ENCODE peak calls at places on chromosome 2, in seven cellular contexts. J is uterus, R is breast epithelium, T is upper lobe of left lung, H is esophagus squamous epithelium, Z is erythroblast, C is right lobe of liver. W is an unnamed sample.

GRCh38 chr2:54687595-54688152 is 35.8 kb upstream of the EML6 start:
- DNase-seq in J (no peak), R (no peak), T (no peak), H (no peak), Z (no peak), C (no peak), W (no peak)

GRCh38 chr2:135175177-135175576 is 123.1 kb downstream of the RAB3GAP1 start:
- DNase-seq in J (no peak), R (no peak), T (no peak), H (no peak), Z (no peak), C (no peak), W (no peak)

GRCh38 chr2:175036582-175037018 is 31.4 kb upstream of the CHN1 start:
- DNase-seq in J (no peak), R (no peak), T (no peak), H (no peak), Z (peak), C (no peak), W (no peak)

GRCh38 chr2:172404824-172405223 is 22.6 kb upstream of the ITGA6 start:
- DNase-seq in J (no peak), R (no peak), T (no peak), H (no peak), Z (no peak), C (no peak), W (peak)

GRCh38 chr2:149399934-149400615 is 69.7 kb downstream of the LYPD6 start:
- DNase-seq in J (no peak), R (no peak), T (no peak), H (no peak), Z (no peak), C (no peak), W (no peak)

GRCh38 chr2:211157856-211158463 is 601.6 kb downstream of the CPS1 start:
- DNase-seq in J (peak), R (peak), T (peak), H (no peak), Z (peak), C (peak), W (peak)

GRCh38 chr2:181268174-181268867 is 188.9 kb upstream of the ITGA4 start:
- DNase-seq in J (no peak), R (no peak), T (no peak), H (no peak), Z (no peak), C (no peak), W (no peak)

GRCh38 chr2:95042472-95043271 is 17.2 kb downstream of the MAL start:
- DNase-seq in J (no peak), R (no peak), T (no peak), H (no peak), Z (no peak), C (no peak), W (no peak)

GRCh38 chr2:147660680-147661079 is 184.1 kb upstream of the ACVR2A start:
- DNase-seq in J (no peak), R (no peak), T (no peak), H (no peak), Z (no peak), C (no peak), W (no peak)

GRCh38 chr2:7061921-7062320 is 144.7 kb downstream of the RNF144A start:
- DNase-seq in J (no peak), R (no peak), T (no peak), H (no peak), Z (no peak), C (no peak), W (no peak)

GRCh38 chr2:177474904-177475474 is 82.4 kb downstream of the AGPS start:
- DNase-seq in J (no peak), R (no peak), T (no peak), H (no peak), Z (no peak), C (no peak), W (no peak)

GRCh38 chr2:128442053-128442751 is 123.5 kb upstream of the HS6ST1 start:
- DNase-seq in J (no peak), R (peak), T (peak), H (no peak), Z (peak), C (peak), W (no peak)

GRCh38 chr2:177212895-177213856 is 582 bp downstream of the HNRNPA3 start:
- DNase-seq in J (peak), R (peak), T (peak), H (peak), Z (peak), C (peak), W (peak)

GRCh38 chr2:190683802-190684201 is 34.9 kb downstream of the NAB1 start:
- DNase-seq in J (no peak), R (no peak), T (no peak), H (no peak), Z (no peak), C (no peak), W (no peak)

GRCh38 chr2:18731661-18732060 is 142.3 kb upstream of the NT5C1B start:
- DNase-seq in J (no peak), R (no peak), T (no peak), H (no peak), Z (no peak), C (no peak), W (no peak)

GRCh38 chr2:64881037-64881492 is 108.1 kb upstream of the SLC1A4 start:
- DNase-seq in J (no peak), R (no peak), T (no peak), H (no peak), Z (no peak), C (peak), W (no peak)

GRCh38 chr2:15363142-15363541 is 198.0 kb downstream of the NBAS start:
- DNase-seq in J (no peak), R (no peak), T (no peak), H (no peak), Z (no peak), C (no peak), W (peak)

GRCh38 chr2:138275881-138276280 is 225.7 kb upstream of the SPOPL start:
- DNase-seq in J (no peak), R (no peak), T (no peak), H (no peak), Z (no peak), C (no peak), W (no peak)

GRCh38 chr2:195395351-195395750 is 261.7 kb upstream of the SLC39A10 start:
- DNase-seq in J (no peak), R (no peak), T (no peak), H (no peak), Z (no peak), C (no peak), W (no peak)

GRCh38 chr2:191217580-191217979 is 27.6 kb upstream of the MYO1B start:
- DNase-seq in J (no peak), R (no peak), T (no peak), H (no peak), Z (no peak), C (no peak), W (no peak)

GRCh38 chr2:166239548-166239947 is 111.7 kb upstream of the SCN1A start:
- DNase-seq in J (no peak), R (no peak), T (no peak), H (no peak), Z (no peak), C (no peak), W (peak)

GRCh38 chr2:120299561-120299960 is 46.4 kb upstream of the INHBB start:
- DNase-seq in J (no peak), R (no peak), T (no peak), H (no peak), Z (no peak), C (no peak), W (no peak)

GRCh38 chr2:219433666-219434467 is 776 bp upstream of the SPEG start:
- DNase-seq in J (no peak), R (no peak), T (no peak), H (no peak), Z (peak), C (no peak), W (no peak)

GRCh38 chr2:119823734-119824334 is 64.1 kb downstream of the PTPN4 start:
- DNase-seq in J (no peak), R (no peak), T (no peak), H (no peak), Z (peak), C (no peak), W (no peak)

GRCh38 chr2:241130316-241130715 is 19.0 kb downstream of the PASK start:
- DNase-seq in J (no peak), R (no peak), T (no peak), H (no peak), Z (no peak), C (peak), W (no peak)

GRCh38 chr2:31401580-31401979 is 13.0 kb downstream of the XDH start:
- DNase-seq in J (no peak), R (no peak), T (no peak), H (no peak), Z (no peak), C (no peak), W (peak)

GRCh38 chr2:204491528-204491927 is 53.7 kb upstream of the PARD3B start:
- DNase-seq in J (no peak), R (no peak), T (no peak), H (no peak), Z (no peak), C (no peak), W (no peak)

GRCh38 chr2:189698020-189698887 is 23.8 kb downstream of the ANKAR start:
- DNase-seq in J (no peak), R (peak), T (peak), H (no peak), Z (peak), C (peak), W (no peak)

GRCh38 chr2:63788070-63788469 is 53.6 kb upstream of the UGP2 start:
- DNase-seq in J (no peak), R (no peak), T (no peak), H (no peak), Z (no peak), C (no peak), W (no peak)

GRCh38 chr2:231613655-231614558 is 21.2 kb downstream of the TEX44 start:
- DNase-seq in J (peak), R (peak), T (peak), H (peak), Z (peak), C (peak), W (peak)
- TF ChIP-seq POLR2A in J (peak), R (peak), T (peak), H (peak), Z (peak), C (peak), W (peak)

GRCh38 chr2:182728028-182728427 is 12.0 kb downstream of the DNAJC10 start:
- DNase-seq in J (no peak), R (no peak), T (no peak), H (no peak), Z (no peak), C (no peak), W (no peak)

GRCh38 chr2:182730486-182730885 is 14.4 kb downstream of the DNAJC10 start:
- DNase-seq in J (no peak), R (no peak), T (no peak), H (no peak), Z (no peak), C (no peak), W (no peak)

GRCh38 chr2:182729710-182730339 is 13.8 kb downstream of the DNAJC10 start:
- DNase-seq in J (no peak), R (no peak), T (no peak), H (no peak), Z (no peak), C (no peak), W (no peak)

GRCh38 chr2:182726473-182726872 is 10.4 kb downstream of the DNAJC10 start:
- DNase-seq in J (no peak), R (no peak), T (no peak), H (no peak), Z (no peak), C (no peak), W (no peak)
- TF ChIP-seq POLR2A in J (no peak), R (no peak), T (no peak), H (no peak), Z (no peak), C (no peak), W (no peak)

GRCh38 chr2:96319396-96319795 is 5.7 kb upstream of the ITPRIPL1 start:
- DNase-seq in J (no peak), R (no peak), T (no peak), H (no peak), Z (no peak), C (no peak), W (no peak)

GRCh38 chr2:96318723-96319122 is 6.4 kb upstream of the ITPRIPL1 start:
- DNase-seq in J (no peak), R (no peak), T (no peak), H (no peak), Z (no peak), C (no peak), W (no peak)

GRCh38 chr2:96323849-96324248 is 1.3 kb upstream of the ITPRIPL1 start:
- DNase-seq in J (no peak), R (no peak), T (no peak), H (no peak), Z (no peak), C (no peak), W (no peak)

GRCh38 chr2:96320326-96321229 is 4.5 kb upstream of the ITPRIPL1 start:
- DNase-seq in J (no peak), R (no peak), T (no peak), H (no peak), Z (no peak), C (no peak), W (no peak)

DNA sequence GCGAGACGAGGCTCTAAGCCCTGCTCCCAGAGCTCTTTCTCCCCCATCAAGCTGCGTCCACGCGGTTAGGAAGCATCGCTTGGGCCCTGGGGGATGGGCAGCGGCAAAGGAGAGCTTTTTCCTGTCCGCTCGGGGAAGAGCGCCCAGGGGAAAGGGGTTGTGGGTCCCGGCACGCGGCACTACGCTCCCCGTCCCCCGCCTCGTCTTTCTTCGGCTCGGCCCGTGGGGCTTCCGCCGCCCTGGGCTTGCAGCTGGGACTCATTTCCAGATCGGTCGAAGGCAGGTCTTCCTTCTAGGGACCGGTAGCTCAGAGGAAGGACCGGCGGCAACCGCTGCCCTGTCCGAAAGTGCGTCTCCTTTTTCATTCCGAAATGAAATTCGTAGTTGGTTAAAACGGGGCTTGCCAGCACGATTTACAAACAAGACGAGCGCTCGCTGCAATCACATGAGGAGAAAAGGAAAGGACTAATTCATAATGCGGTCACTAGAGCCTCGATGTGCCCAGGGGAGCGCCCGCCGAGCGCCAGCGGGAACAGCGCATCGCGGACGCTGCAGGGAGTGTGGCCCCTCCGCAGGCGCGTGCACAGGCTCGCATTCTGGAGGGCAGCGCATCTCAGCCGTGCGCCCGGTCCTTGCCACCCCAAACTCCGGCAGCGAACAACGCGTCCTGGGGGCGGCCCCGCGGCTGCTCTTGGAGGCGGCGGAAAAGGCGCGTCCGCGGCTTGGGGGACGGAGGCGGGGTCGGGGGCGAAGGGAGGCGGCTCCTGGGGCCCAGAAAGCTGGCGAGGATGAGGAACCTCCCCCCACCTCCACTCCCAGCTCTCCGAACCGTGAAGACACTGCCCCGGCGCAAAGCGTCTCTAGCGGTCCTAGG is 3.6 kb upstream of the ITPRIPL1 start:
- DNase-seq in J (no peak), R (no peak), T (peak), H (no peak), Z (peak), C (no peak), W (no peak)
- TF ChIP-seq POLR2A in J (no peak), R (no peak), T (no peak), H (peak), Z (no peak), C (no peak), W (no peak)

DNA sequence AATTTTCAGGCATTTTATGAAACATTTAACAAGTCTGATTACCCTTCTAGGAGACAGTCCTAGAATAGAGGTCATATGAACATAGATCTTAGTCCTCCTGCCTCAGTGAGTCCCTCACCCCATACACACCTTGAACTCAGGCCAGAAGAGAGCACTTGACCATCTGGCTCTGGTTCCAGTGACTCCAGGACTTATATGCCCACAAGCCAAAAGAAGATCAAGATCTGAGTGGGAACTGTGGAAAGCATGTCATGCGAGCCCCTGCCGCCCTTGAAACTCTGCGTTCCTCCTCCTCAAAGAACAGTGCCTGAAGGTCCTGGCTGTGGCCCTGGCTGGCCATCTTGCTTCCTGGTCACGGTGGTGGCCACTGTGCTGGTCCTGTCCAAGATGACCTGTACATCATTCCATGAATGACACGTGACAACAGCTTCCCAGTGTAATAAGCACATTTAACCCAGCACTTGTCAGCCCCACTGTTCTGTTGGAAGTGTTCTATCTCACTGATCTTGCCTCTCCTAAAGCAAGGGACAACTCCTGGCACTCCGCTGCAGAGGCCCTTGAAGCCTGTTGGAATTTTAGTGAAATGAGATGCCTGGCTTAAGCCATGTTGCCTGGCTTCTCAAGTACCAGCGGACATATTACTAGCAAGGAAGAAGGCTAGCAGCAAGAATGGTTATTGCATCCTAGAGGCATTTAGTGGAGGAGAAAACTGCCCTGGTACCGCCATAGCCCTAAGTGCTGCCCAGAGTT is 17.6 kb downstream of the TTC32 start:
- DNase-seq in J (no peak), R (no peak), T (no peak), H (no peak), Z (no peak), C (no peak), W (no peak)
- TF ChIP-seq POLR2A in J (no peak), R (no peak), T (no peak), H (no peak), Z (no peak), C (no peak), W (no peak)

DNA sequence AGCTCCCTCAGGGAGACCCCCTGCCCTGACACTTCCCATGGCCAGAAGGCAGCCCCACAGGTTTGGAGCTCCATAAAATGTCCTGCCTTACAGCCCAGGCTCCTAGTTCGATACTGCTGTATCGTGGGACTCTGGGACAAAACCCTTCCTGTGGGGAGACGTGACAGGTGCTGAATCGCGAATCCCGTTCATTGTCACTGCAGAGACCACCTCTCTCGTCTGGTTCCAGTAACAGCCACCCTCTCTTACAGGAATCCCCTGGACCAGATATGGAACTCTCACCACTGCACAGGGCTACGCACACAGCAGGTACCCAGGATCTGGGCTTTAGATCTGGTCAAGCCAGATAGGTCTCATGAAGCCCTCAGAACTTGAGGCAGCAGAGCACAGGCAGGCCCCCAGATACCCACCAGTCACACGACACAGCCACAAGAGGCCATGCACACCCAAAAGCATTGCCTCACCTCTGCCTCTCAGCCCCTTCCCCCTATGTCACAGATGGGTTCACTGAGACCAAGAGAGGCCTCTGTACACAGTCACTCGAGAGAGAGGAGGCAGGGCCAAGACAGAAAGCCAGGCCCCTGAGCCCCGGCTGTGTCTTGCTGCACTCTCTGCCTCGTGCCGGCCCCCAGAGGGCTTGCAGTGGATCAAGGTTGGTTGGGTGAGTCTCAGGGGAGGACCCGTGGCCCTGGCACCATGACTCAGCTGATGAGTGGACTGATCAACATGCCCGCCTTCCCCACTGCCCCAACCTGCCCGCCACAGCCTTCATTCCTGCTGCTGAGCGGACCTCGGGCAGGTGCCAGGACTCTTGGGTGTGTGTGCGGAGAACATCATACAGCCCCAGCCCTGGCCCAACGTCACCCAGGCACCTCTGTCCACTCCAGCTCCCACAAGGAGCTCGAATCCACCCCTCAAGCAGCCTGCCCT is 7.6 kb downstream of the SDC1 start:
- DNase-seq in J (no peak), R (peak), T (peak), H (no peak), Z (no peak), C (peak), W (peak)
- TF ChIP-seq POLR2A in J (no peak), R (no peak), T (no peak), H (peak), Z (no peak), C (peak), W (no peak)

DNA sequence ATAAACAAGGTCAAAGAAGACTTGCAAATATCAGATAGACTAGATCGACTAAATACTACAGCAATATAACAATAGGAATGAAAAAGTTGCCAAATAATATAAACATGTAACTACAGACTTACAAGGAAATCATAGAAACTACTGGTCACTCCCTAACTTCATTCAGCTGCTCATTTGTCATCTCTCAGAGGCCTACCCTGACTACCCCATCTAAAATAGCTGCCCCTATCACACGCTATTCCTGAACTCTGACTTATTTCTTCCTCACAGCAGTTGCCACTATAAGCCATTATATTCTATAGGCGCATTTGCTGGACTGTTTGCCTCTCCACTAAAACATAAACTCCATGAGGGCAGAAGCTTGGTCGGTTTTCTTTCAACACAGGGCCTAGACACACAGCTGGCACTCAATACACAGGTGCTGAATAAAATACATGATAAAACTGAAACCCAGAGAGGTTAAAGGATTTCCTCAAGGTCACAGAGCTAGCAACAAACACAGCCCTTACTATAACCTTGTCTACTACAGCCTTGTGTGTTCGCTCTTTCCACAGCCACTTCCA is 1.8 kb downstream of the STRN start:
- DNase-seq in J (no peak), R (no peak), T (no peak), H (no peak), Z (peak), C (no peak), W (no peak)
- TF ChIP-seq POLR2A in J (no peak), R (no peak), T (no peak), H (no peak), Z (no peak), C (no peak), W (no peak)

GRCh38 chr2:96923810-96924774 is 54.2 kb upstream of the SEMA4C start:
- DNase-seq in J (no peak), R (no peak), T (no peak), H (no peak), Z (peak), C (no peak), W (no peak)
- TF ChIP-seq POLR2A in J (no peak), R (no peak), T (no peak), H (no peak), Z (no peak), C (no peak), W (no peak)